ENCODE peak calls at places on chromosomes 7 and 10, in six cellular contexts. W is H1, E is A549, J is IMR-90, G is SK-N-SH, V is K562. L is an unnamed sample.

GRCh38 chr10:93245772-93246171 is 172.1 kb downstream of the CYP26A1 start:
- DNase-seq in W (no peak), E (no peak), J (no peak), G (no peak), V (no peak), L (no peak)

GRCh38 chr7:35831208-35831607 is 30.4 kb downstream of the SEPTIN7 start:
- DNase-seq in W (no peak), E (no peak), J (peak; percentile 50), G (no peak), V (no peak), L (peak; percentile 44)

GRCh38 chr7:86058649-86059048 is 585.1 kb upstream of the GRM3 start:
- DNase-seq in W (no peak), E (no peak), J (no peak), G (no peak), V (no peak), L (no peak)

GRCh38 chr10:103540722-103541121 is 47.2 kb downstream of the NEURL1 start:
- DNase-seq in W (no peak), E (no peak), J (peak; percentile 13), G (peak; percentile 19), V (no peak), L (no peak)

GRCh38 chr7:50359258-50359994 is 54.9 kb downstream of the IKZF1 start:
- DNase-seq in W (no peak), E (no peak), J (no peak), G (no peak), V (no peak), L (no peak)

GRCh38 chr10:72124984-72125383 is 36.6 kb upstream of the SPOCK2 start:
- DNase-seq in W (no peak), E (no peak), J (peak; percentile 77), G (no peak), V (no peak), L (no peak)

GRCh38 chr10:72567884-72568283 is 58.0 kb downstream of the MICU1 start:
- DNase-seq in W (no peak), E (peak; percentile 58), J (no peak), G (peak; percentile 33), V (peak; percentile 54), L (peak; percentile 11)

GRCh38 chr10:71600856-71601255 is 118.7 kb downstream of the C10orf105 start:
- DNase-seq in W (no peak), E (no peak), J (peak; percentile 55), G (no peak), V (no peak), L (no peak)

GRCh38 chr7:158531661-158532060 is 56.0 kb downstream of the PTPRN2 start:
- DNase-seq in W (no peak), E (no peak), J (no peak), G (no peak), V (no peak), L (no peak)

GRCh38 chr10:132062181-132062515 is 3.6 kb upstream of the JAKMIP3 start:
- DNase-seq in W (no peak), E (no peak), J (no peak), G (no peak), V (no peak), L (no peak)

GRCh38 chr10:129891806-129892205 is 72.3 kb downstream of the EBF3 start:
- DNase-seq in W (no peak), E (no peak), J (no peak), G (no peak), V (no peak), L (no peak)

GRCh38 chr7:107387077-107387476 is 82.8 kb upstream of the GPR22 start:
- DNase-seq in W (no peak), E (no peak), J (peak; percentile 39), G (peak; percentile 75), V (peak; percentile 67), L (no peak)

GRCh38 chr10:87546221-87546620 is 41.5 kb downstream of the MINPP1 start:
- DNase-seq in W (no peak), E (no peak), J (no peak), G (no peak), V (peak; percentile 50), L (no peak)

GRCh38 chr7:151704969-151705743 is 171.8 kb downstream of the PRKAG2 start:
- DNase-seq in W (no peak), E (no peak), J (no peak), G (peak; percentile 85), V (peak; percentile 27), L (no peak)

GRCh38 chr7:84336303-84336702 is 141.7 kb upstream of the SEMA3A start:
- DNase-seq in W (no peak), E (no peak), J (peak; percentile 88), G (no peak), V (no peak), L (peak; percentile 32)

GRCh38 chr7:112023786-112024185 is 182.4 kb downstream of the DOCK4 start:
- DNase-seq in W (no peak), E (no peak), J (no peak), G (peak; percentile 20), V (no peak), L (no peak)

GRCh38 chr10:62243647-62243997 is 25.0 kb downstream of the RTKN2 start:
- DNase-seq in W (no peak), E (no peak), J (no peak), G (no peak), V (no peak), L (no peak)

GRCh38 chr10:107653832-107654287 is 489.4 kb upstream of the SORCS1 start:
- DNase-seq in W (no peak), E (no peak), J (peak; percentile 5), G (no peak), V (no peak), L (no peak)

GRCh38 chr7:29980151-29980550 is 9.4 kb downstream of the SCRN1 start:
- DNase-seq in W (no peak), E (no peak), J (no peak), G (no peak), V (no peak), L (no peak)

GRCh38 chr7:26426096-26426495 is 134.4 kb downstream of the SNX10 start:
- DNase-seq in W (no peak), E (no peak), J (no peak), G (no peak), V (no peak), L (no peak)

GRCh38 chr7:105791926-105792325 is 84.5 kb downstream of the ATXN7L1 start:
- DNase-seq in W (no peak), E (no peak), J (no peak), G (no peak), V (no peak), L (no peak)

GRCh38 chr7:44541028-44541869 is at the start of gene NPC1L1:
- DNase-seq in W (no peak), E (no peak), J (no peak), G (peak; percentile 62), V (no peak), L (peak; percentile 91)

DNA sequence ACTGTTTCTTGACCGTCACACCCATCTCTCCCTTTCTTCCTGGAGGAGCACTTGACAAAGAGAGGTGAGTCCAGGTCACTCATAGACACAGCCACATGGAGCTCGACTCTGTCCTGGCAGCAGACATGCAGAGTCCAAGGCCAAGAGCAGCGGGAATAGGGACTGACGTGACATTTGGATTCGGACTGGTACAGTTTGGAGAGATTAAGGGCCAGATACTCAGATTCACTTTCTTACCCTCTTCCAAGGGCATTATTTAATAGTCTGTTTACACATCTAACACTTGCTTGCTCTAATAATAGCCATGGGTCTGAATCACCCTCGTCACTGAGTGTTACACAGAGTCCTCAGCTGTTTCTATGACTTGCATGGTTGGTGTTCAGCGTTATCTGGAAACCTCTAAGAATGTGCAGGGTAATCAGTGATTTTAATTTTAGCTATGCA is 39.2 kb upstream of the OTUD1 start:
- DNase-seq in W (no peak), E (no peak), J (peak; percentile 97), G (no peak), V (no peak), L (peak; percentile 6)
- TF ChIP-seq RFX5 in W (no peak), E (no peak), J (no peak), G (no peak), V (no peak), L (no peak)

DNA sequence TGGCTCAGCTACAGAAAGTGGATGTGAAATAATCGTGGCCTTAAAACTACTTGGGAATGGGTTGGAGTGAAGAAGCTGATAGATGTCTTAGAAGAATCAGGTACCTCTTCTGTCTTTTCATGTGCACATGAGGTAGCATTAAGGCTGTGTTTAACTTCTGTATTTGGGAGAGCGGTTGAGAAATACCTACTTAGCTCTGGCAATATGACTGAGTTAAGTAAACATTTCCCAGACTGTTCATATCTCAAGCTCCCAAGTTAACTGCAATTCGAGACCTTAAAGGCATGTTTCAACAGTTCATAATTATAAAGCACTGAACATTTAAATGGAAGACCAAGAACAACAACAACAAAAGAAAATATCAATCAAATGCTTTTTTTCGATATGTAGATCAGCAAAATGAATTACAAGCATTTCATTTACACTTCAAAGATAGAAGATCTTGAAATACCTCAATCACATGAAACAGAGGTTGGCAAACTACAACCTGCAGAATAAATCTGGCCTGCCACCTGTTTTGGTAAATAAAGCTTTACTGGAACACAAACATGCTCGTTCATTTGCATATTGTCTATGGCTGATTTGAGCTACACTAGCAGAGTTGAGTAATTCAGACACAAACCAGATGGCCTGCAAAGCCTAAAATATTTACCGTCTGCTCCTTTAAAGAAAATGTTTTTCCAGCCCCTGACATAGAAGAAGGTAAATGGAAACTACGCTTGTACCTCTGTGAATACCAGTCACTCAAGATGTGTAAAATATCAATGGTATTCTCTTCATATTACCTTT is 337.1 kb upstream of the GLI3 start:
- DNase-seq in W (no peak), E (no peak), J (peak; percentile 4), G (no peak), V (no peak), L (no peak)
- TF ChIP-seq RFX5 in W (no peak), E (no peak), J (no peak), G (no peak), V (no peak), L (no peak)

DNA sequence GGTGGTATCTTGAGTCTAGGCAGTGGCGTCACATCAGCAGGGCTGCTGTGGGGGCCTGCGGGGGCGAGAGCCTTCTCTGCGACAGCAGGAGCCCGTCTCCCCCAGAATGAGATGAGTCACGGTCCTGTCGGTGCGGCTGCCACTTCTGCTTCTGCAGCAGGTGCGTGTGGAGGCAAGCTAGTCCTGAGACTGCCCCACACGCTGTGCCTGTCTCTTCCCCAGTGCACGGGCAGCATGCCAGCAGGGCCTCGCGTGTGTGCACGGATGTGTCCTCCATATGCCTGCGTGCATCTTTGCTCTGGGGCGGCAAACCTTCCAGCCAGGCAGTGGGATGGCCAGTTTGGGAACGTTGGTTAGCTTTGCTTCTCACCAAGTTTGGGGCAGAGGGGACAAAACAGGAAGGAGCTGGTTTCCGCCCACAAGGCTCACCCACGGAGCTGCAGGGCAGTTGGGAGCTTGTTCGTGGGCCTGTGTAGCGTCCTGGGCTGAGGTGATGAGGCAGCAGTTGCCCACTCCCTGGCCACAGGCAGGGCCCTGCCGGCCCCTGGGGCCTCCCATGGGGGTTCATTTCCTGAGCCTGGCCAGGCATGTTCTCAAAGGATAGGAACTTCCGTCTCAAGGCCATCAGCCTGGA is 60.8 kb upstream of the PPIF start:
- DNase-seq in W (no peak), E (no peak), J (peak; percentile 29), G (peak; percentile 77), V (peak; percentile 59), L (no peak)
- TF ChIP-seq RFX5 in W (no peak), E (no peak), J (no peak), G (no peak), V (no peak), L (no peak)

GRCh38 chr10:22335204-22335956 is 9.9 kb upstream of the SPAG6 start:
- DNase-seq in W (no peak), E (peak; percentile 52), J (peak; percentile 52), G (peak; percentile 33), V (no peak), L (no peak)
- TF ChIP-seq RFX5 in W (no peak), E (no peak), J (no peak), G (no peak), V (no peak), L (no peak)

GRCh38 chr10:3672220-3672619 is 112.8 kb downstream of the KLF6 start:
- DNase-seq in W (no peak), E (no peak), J (peak; percentile 28), G (peak; percentile 81), V (no peak), L (no peak)
- TF ChIP-seq RFX5 in W (no peak), E (no peak), J (no peak), G (peak; percentile 21), V (no peak), L (no peak)

L was measured in HepG2.